ENCODE peak calls at places on chromosomes 11 and 22, in four cellular contexts. One of them, this sample, is unnamed.
A peak's percentile ranks its signal among the peaks of the same experiment; 100 is the strongest.

GRCh38 chr11:102010776-102011500 is 36.3 kb upstream of the CFAP300 start:
- DNase-seq in suprapubic skin: peak; percentile 85
- DNase-seq in H1: peak; percentile 66
- DNase-seq in tibial nerve: peak; percentile 33
- DNase-seq in this sample: no peak

GRCh38 chr11:12496181-12497025 is 119.0 kb downstream of the PARVA start:
- DNase-seq in suprapubic skin: no peak
- DNase-seq in tibial nerve: no peak
- DNase-seq in H1: peak; percentile 33
- DNase-seq in this sample: no peak

GRCh38 chr11:86222081-86222480 is 22.5 kb upstream of the EED start:
- DNase-seq in H1: no peak
- DNase-seq in tibial nerve: no peak
- DNase-seq in suprapubic skin: no peak
- DNase-seq in this sample: no peak

GRCh38 chr22:26923498-26923897 is 266.1 kb downstream of the MIAT start:
- DNase-seq in suprapubic skin: no peak
- DNase-seq in tibial nerve: no peak
- DNase-seq in H1: no peak
- DNase-seq in this sample: no peak

GRCh38 chr11:82004537-82005213 is 729.0 kb downstream of the FAM181B start:
- DNase-seq in suprapubic skin: no peak
- DNase-seq in H1: no peak
- DNase-seq in tibial nerve: no peak
- DNase-seq in this sample: no peak

GRCh38 chr11:31798057-31799035 is 12.8 kb downstream of the PAX6 start:
- DNase-seq in H1: peak; percentile 89
- DNase-seq in suprapubic skin: no peak
- DNase-seq in tibial nerve: no peak
- DNase-seq in this sample: no peak

GRCh38 chr11:60905551-60906113 is 753 bp downstream of the PRPF19 start:
- DNase-seq in tibial nerve: no peak
- DNase-seq in suprapubic skin: no peak
- DNase-seq in H1: no peak
- DNase-seq in this sample: no peak

GRCh38 chr22:32951081-32951806 is 106.9 kb downstream of the SYN3 start:
- DNase-seq in suprapubic skin: no peak
- DNase-seq in tibial nerve: no peak
- DNase-seq in H1: peak; percentile 68
- DNase-seq in this sample: no peak

GRCh38 chr22:41485033-41485432 is 16.1 kb downstream of the ACO2 start:
- DNase-seq in tibial nerve: no peak
- DNase-seq in suprapubic skin: no peak
- DNase-seq in H1: no peak
- DNase-seq in this sample: no peak

GRCh38 chr11:134573857-134574256 is 161.8 kb upstream of the B3GAT1 start:
- DNase-seq in H1: peak; percentile 41
- DNase-seq in suprapubic skin: no peak
- DNase-seq in tibial nerve: no peak
- DNase-seq in this sample: no peak

GRCh38 chr11:66580803-66581202 is 12.1 kb downstream of the CCDC87 start:
- DNase-seq in H1: no peak
- DNase-seq in tibial nerve: no peak
- DNase-seq in suprapubic skin: no peak
- DNase-seq in this sample: no peak

GRCh38 chr11:45331839-45332485 is 45.8 kb upstream of the SYT13 start:
- DNase-seq in tibial nerve: no peak
- DNase-seq in suprapubic skin: no peak
- DNase-seq in H1: no peak
- DNase-seq in this sample: no peak

GRCh38 chr11:16928052-16928451 is 86.2 kb downstream of the PLEKHA7 start:
- DNase-seq in suprapubic skin: no peak
- DNase-seq in tibial nerve: no peak
- DNase-seq in H1: no peak
- DNase-seq in this sample: no peak

GRCh38 chr11:128467610-128468041 is 119.7 kb downstream of the ETS1 start:
- DNase-seq in H1: no peak
- DNase-seq in suprapubic skin: no peak
- DNase-seq in tibial nerve: peak; percentile 46
- DNase-seq in this sample: no peak

GRCh38 chr11:98625526-98625925 is 395.2 kb upstream of the CNTN5 start:
- DNase-seq in suprapubic skin: no peak
- DNase-seq in H1: no peak
- DNase-seq in tibial nerve: no peak
- DNase-seq in this sample: no peak

GRCh38 chr22:43270314-43270908 is 72.8 kb downstream of the SCUBE1 start:
- DNase-seq in H1: peak; percentile 82
- DNase-seq in suprapubic skin: no peak
- DNase-seq in tibial nerve: no peak
- DNase-seq in this sample: no peak

GRCh38 chr11:88402784-88403183 is 65.2 kb upstream of the CTSC start:
- DNase-seq in tibial nerve: no peak
- DNase-seq in H1: no peak
- DNase-seq in suprapubic skin: no peak
- DNase-seq in this sample: no peak

GRCh38 chr22:35842954-35843353 is 125.3 kb downstream of the APOL5 start:
- DNase-seq in suprapubic skin: no peak
- DNase-seq in tibial nerve: no peak
- DNase-seq in H1: no peak
- DNase-seq in this sample: no peak

GRCh38 chr11:120715239-120715638 is 203.7 kb downstream of the GRIK4 start:
- DNase-seq in tibial nerve: no peak
- DNase-seq in H1: no peak
- DNase-seq in suprapubic skin: no peak
- DNase-seq in this sample: no peak

GRCh38 chr11:8356731-8357504 is 93.2 kb upstream of the LMO1 start:
- DNase-seq in H1: no peak
- DNase-seq in tibial nerve: no peak
- DNase-seq in suprapubic skin: no peak
- DNase-seq in this sample: peak; percentile 62

GRCh38 chr11:114086394-114086793 is 26.9 kb downstream of the ZBTB16 start:
- DNase-seq in tibial nerve: no peak
- DNase-seq in H1: no peak
- DNase-seq in suprapubic skin: no peak
- DNase-seq in this sample: no peak

GRCh38 chr11:114084414-114084813 is 24.9 kb downstream of the ZBTB16 start:
- DNase-seq in suprapubic skin: no peak
- DNase-seq in tibial nerve: no peak
- DNase-seq in H1: no peak
- DNase-seq in this sample: no peak

GRCh38 chr11:114088216-114088615 is 28.7 kb downstream of the ZBTB16 start:
- DNase-seq in suprapubic skin: no peak
- DNase-seq in tibial nerve: no peak
- DNase-seq in H1: no peak
- DNase-seq in this sample: no peak

GRCh38 chr11:114087028-114087427 is 27.5 kb downstream of the ZBTB16 start:
- DNase-seq in suprapubic skin: no peak
- DNase-seq in tibial nerve: no peak
- DNase-seq in H1: no peak
- DNase-seq in this sample: no peak

GRCh38 chr11:114085965-114086364 is 26.5 kb downstream of the ZBTB16 start:
- DNase-seq in suprapubic skin: no peak
- DNase-seq in tibial nerve: no peak
- DNase-seq in H1: no peak
- DNase-seq in this sample: no peak
- TF ChIP-seq EP300 in suprapubic skin: no peak
- TF ChIP-seq EP300 in tibial nerve: peak; percentile 9
- TF ChIP-seq EP300 in H1: no peak
- TF ChIP-seq EP300 in this sample: no peak

GRCh38 chr11:64611176-64611575 is 20.2 kb downstream of the SLC22A12 start:
- DNase-seq in suprapubic skin: no peak
- DNase-seq in tibial nerve: no peak
- DNase-seq in H1: no peak
- DNase-seq in this sample: no peak

GRCh38 chr11:64610596-64610995 is 19.6 kb downstream of the SLC22A12 start:
- DNase-seq in suprapubic skin: no peak
- DNase-seq in H1: no peak
- DNase-seq in tibial nerve: no peak
- DNase-seq in this sample: no peak

GRCh38 chr11:64609436-64610047 is 18.5 kb downstream of the SLC22A12 start:
- DNase-seq in tibial nerve: no peak
- DNase-seq in suprapubic skin: no peak
- DNase-seq in H1: no peak
- DNase-seq in this sample: peak; percentile 34

GRCh38 chr11:64613648-64614047 is 22.6 kb downstream of the SLC22A12 start:
- DNase-seq in H1: no peak
- DNase-seq in tibial nerve: no peak
- DNase-seq in suprapubic skin: no peak
- DNase-seq in this sample: no peak

GRCh38 chr11:64611961-64612646 is 21.1 kb downstream of the SLC22A12 start:
- DNase-seq in H1: no peak
- DNase-seq in tibial nerve: no peak
- DNase-seq in suprapubic skin: no peak
- DNase-seq in this sample: no peak
- H3K4me1 ChIP-seq in H1: no peaks in the 10 kb centered on the region
- H3K4me1 ChIP-seq in tibial nerve: no peaks in the 10 kb centered on the region
- H3K4me1 ChIP-seq in suprapubic skin: peaks cover 6% of the 10 kb centered on the region
- H3K4me1 ChIP-seq in this sample: peaks cover 8% of the 10 kb centered on the region

DNA sequence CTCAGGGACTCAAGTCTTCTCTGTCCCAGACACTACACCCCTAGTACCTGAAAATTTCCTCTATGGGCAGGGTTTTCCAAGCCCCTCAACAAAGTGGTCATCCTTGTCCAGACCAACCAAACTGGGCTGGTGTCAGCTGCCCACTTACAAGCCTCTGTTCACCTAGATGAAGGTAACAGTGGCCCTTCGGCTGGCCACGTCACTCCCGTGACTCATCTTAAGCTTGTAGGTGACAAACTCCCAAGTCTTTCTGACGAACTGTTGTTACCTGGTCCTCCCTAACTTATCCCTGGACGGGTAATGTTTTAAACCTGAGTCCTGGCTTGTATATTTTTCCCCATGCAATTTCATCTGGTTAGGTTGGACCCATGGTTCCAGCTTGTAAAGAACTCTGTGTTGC is 4.7 kb downstream of the CXCR5 start:
- DNase-seq in H1: no peak
- DNase-seq in tibial nerve: no peak
- DNase-seq in suprapubic skin: no peak
- DNase-seq in this sample: no peak
- H3K27ac ChIP-seq in H1: no peak overlapping the region
- H3K27ac ChIP-seq in tibial nerve: peak overlapping the region; percentile 37
- H3K27ac ChIP-seq in suprapubic skin: no peak overlapping the region
- H3K27ac ChIP-seq in this sample: peak overlapping the region; percentile 15

DNA sequence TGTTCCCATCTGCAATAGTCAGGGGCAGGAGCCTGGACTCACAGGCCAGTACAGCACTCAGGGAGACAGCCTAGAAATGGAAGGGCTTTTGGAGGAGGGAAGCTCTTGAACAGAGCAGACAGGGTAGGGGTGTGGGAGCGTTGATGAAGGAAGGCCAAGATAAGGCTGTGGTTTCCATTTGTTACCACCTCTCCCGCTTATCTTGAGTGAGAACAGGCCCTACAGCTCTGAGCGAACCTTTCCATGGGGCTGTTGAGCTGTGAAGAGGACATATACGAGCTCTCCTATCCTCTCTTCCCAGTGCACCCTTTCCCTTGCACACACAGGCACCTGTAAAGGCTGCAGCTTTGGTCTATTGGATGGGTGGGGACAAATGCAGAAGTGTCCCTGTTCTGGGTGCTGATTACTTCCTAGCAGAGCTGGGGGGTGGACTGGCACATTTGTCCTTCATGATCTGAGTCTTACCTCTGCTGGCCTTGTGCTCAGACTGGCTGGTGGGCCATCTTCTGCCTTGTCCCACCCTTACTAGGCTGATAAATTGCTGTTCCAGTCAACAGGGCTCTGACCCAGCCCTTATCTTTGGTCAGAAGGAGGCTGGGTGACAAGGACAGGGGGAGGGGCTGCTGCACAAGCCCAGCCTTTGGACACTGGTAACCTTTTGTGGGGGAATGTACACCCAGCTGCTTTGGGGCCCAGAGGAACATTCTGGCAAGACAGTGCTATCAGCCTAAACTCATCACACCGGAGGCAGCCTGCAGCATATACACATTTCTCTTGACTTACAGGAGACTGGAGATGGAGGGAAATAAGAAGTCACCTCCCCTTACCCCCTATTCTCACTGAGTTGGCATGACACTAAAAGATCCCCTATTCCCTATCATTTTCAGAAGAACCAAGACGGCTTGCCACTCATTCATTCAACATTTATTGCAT is 80.1 kb upstream of the NNMT start:
- DNase-seq in suprapubic skin: no peak
- DNase-seq in tibial nerve: no peak
- DNase-seq in H1: no peak
- DNase-seq in this sample: no peak
- TF ChIP-seq EP300 in suprapubic skin: no peak
- TF ChIP-seq EP300 in tibial nerve: no peak
- TF ChIP-seq EP300 in H1: no peak
- TF ChIP-seq EP300 in this sample: no peak

DNA sequence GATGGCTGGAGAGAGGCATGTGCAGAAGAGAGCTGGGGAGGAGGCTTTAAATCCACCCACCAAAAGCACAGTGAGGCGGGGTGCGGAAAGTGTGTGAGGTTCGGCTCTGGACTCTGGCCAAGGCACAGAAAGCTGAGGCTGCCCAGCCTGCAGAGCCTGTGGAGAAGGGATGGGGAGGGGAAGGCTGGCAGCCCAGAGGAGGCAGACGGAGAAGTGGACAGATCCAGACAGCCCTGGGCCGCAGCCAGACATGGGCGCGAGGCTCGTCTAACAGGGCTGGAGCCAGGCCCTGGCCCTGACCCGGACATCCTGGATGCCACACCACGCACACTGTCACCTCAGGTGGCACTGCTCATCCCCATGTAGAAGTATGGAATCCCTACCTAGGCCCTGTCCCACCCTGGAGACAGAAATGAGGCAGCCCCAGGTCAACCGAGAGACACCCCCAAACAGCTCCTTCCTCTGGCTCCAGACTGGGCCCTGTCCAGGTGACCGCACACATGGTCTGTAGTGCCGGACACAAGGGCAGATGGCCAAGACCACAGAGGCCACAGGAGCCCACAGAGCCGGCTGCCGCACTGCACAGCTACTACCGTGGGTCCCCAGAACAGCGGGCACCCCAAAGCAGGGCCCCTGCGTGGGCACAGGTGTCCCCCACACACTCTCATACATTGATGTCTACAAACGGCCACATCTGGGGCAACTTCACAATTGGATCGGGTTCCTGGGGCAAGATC is 16.6 kb upstream of the MOB2 start:
- DNase-seq in tibial nerve: no peak
- DNase-seq in H1: no peak
- DNase-seq in suprapubic skin: no peak
- DNase-seq in this sample: no peak
- H3K4me1 ChIP-seq in tibial nerve: peaks cover 17% of the 10 kb centered on the region
- H3K4me1 ChIP-seq in H1: peaks cover 7% of the 10 kb centered on the region
- H3K4me1 ChIP-seq in suprapubic skin: peaks cover 67% of the 10 kb centered on the region
- H3K4me1 ChIP-seq in this sample: peaks cover 31% of the 10 kb centered on the region